ENCODE peak calls at places on chromosomes 5 and 9, in eight cellular contexts. G, H, T, Y, Q, C, V and N are unnamed samples.

GRCh38 chr9:26801772-26802171 is 90.8 kb downstream of the CAAP1 start:
- DNase-seq in G (peak), H (no peak), T (no peak), Y (no peak), Q (no peak), C (no peak), V (no peak), N (no peak)

GRCh38 chr9:88974641-88975040 is 16.6 kb upstream of the S1PR3 start:
- DNase-seq in G (no peak), H (no peak), T (no peak), Y (no peak), Q (no peak), C (no peak), V (no peak), N (no peak)

GRCh38 chr9:20558609-20559016 is 63.7 kb downstream of the MLLT3 start:
- DNase-seq in G (no peak), H (no peak), T (peak), Y (no peak), Q (no peak), C (peak), V (no peak), N (peak)

GRCh38 chr5:118076490-118076889 is 911.9 kb downstream of the DTWD2 start:
- DNase-seq in G (no peak), H (no peak), T (no peak), Y (no peak), Q (no peak), C (no peak), V (no peak), N (no peak)

GRCh38 chr9:71120439-71121247 is 778 bp downstream of the TRPM3 start:
- DNase-seq in G (no peak), H (no peak), T (no peak), Y (no peak), Q (no peak), C (no peak), V (no peak), N (no peak)

GRCh38 chr9:7094052-7094451 is 336.3 kb downstream of the KDM4C start:
- DNase-seq in G (no peak), H (no peak), T (peak), Y (no peak), Q (no peak), C (peak), V (no peak), N (no peak)

GRCh38 chr5:163379298-163380155 is 57.9 kb upstream of the CCNG1 start:
- DNase-seq in G (no peak), H (no peak), T (peak), Y (no peak), Q (no peak), C (peak), V (no peak), N (no peak)

GRCh38 chr9:93501406-93501805 is 48.0 kb upstream of the FAM120AOS start:
- DNase-seq in G (no peak), H (no peak), T (no peak), Y (no peak), Q (peak), C (peak), V (no peak), N (no peak)

GRCh38 chr5:26893078-26893477 is 145.3 kb downstream of the CDH9 start:
- DNase-seq in G (no peak), H (no peak), T (no peak), Y (no peak), Q (no peak), C (no peak), V (no peak), N (no peak)

GRCh38 chr5:17279487-17279886 is 62.1 kb downstream of the BASP1 start:
- DNase-seq in G (no peak), H (no peak), T (no peak), Y (no peak), Q (no peak), C (no peak), V (no peak), N (no peak)

GRCh38 chr5:122163151-122164069 is 34.1 kb downstream of the ZNF474 start:
- DNase-seq in G (no peak), H (no peak), T (peak), Y (no peak), Q (no peak), C (peak), V (no peak), N (no peak)

GRCh38 chr9:114249424-114250234 is 73.3 kb upstream of the ORM1 start:
- DNase-seq in G (no peak), H (no peak), T (no peak), Y (no peak), Q (no peak), C (no peak), V (no peak), N (no peak)

GRCh38 chr5:178186417-178186816 is 754 bp downstream of the GMCL2 start:
- DNase-seq in G (no peak), H (no peak), T (no peak), Y (no peak), Q (no peak), C (no peak), V (no peak), N (no peak)

GRCh38 chr5:173864126-173865075 is 23.7 kb upstream of the CPEB4 start:
- DNase-seq in G (no peak), H (no peak), T (no peak), Y (no peak), Q (no peak), C (no peak), V (no peak), N (no peak)

GRCh38 chr9:76756273-76756650 is 8.0 kb upstream of the PCA3 start:
- DNase-seq in G (peak), H (no peak), T (peak), Y (peak), Q (no peak), C (peak), V (no peak), N (peak)

GRCh38 chr5:63535840-63536602 is 426.2 kb downstream of the HTR1A start:
- DNase-seq in G (no peak), H (no peak), T (no peak), Y (no peak), Q (no peak), C (no peak), V (no peak), N (no peak)

GRCh38 chr9:114697951-114698351 is 16.0 kb upstream of the TEX48 start:
- DNase-seq in G (no peak), H (peak), T (no peak), Y (no peak), Q (no peak), C (no peak), V (no peak), N (peak)

GRCh38 chr9:78676009-78676408 is 379.1 kb downstream of the PSAT1 start:
- DNase-seq in G (no peak), H (no peak), T (no peak), Y (no peak), Q (no peak), C (no peak), V (no peak), N (no peak)

GRCh38 chr5:78699565-78700143 is 51.1 kb upstream of the LHFPL2 start:
- DNase-seq in G (no peak), H (no peak), T (peak), Y (no peak), Q (no peak), C (peak), V (peak), N (no peak)

GRCh38 chr5:150066901-150067396 is 19.4 kb downstream of the CSF1R start:
- DNase-seq in G (no peak), H (no peak), T (peak), Y (no peak), Q (no peak), C (peak), V (peak), N (peak)

GRCh38 chr9:37523916-37524315 is 38.2 kb downstream of the POLR1E start:
- DNase-seq in G (no peak), H (no peak), T (no peak), Y (no peak), Q (no peak), C (no peak), V (no peak), N (no peak)

GRCh38 chr9:98795970-98796363 is 388 bp downstream of the ANKS6 start:
- DNase-seq in G (no peak), H (no peak), T (no peak), Y (no peak), Q (peak), C (no peak), V (no peak), N (no peak)

GRCh38 chr9:92140754-92141143 is 25.5 kb upstream of the SPTLC1 start:
- DNase-seq in G (no peak), H (no peak), T (no peak), Y (no peak), Q (no peak), C (no peak), V (no peak), N (no peak)

GRCh38 chr9:125240649-125240999 is 519 bp downstream of the HSPA5 start:
- DNase-seq in G (peak), H (peak), T (no peak), Y (peak), Q (peak), C (peak), V (peak), N (peak)

GRCh38 chr5:35776757-35777156 is 79.9 kb upstream of the IL7R start:
- DNase-seq in G (no peak), H (no peak), T (no peak), Y (no peak), Q (no peak), C (no peak), V (no peak), N (no peak)

GRCh38 chr9:100219347-100219746 is 120.3 kb downstream of the INVS start:
- DNase-seq in G (no peak), H (peak), T (no peak), Y (no peak), Q (no peak), C (no peak), V (no peak), N (peak)

GRCh38 chr5:104061707-104062106 is 499.1 kb upstream of the NUDT12 start:
- DNase-seq in G (no peak), H (no peak), T (no peak), Y (no peak), Q (no peak), C (no peak), V (no peak), N (no peak)

GRCh38 chr9:120289990-120290925 is 289.7 kb downstream of the CDK5RAP2 start:
- DNase-seq in G (no peak), H (no peak), T (no peak), Y (no peak), Q (no peak), C (peak), V (no peak), N (no peak)

GRCh38 chr9:81613002-81613750 is 76.2 kb downstream of the TLE1 start:
- DNase-seq in G (peak), H (no peak), T (peak), Y (no peak), Q (no peak), C (no peak), V (no peak), N (no peak)

GRCh38 chr5:177431317-177432142 is 5.1 kb downstream of the GRK6 start:
- DNase-seq in G (no peak), H (peak), T (no peak), Y (no peak), Q (peak), C (no peak), V (no peak), N (peak)

GRCh38 chr9:93287189-93287552 is 103.2 kb downstream of the WNK2 start:
- DNase-seq in G (no peak), H (no peak), T (no peak), Y (no peak), Q (no peak), C (no peak), V (no peak), N (no peak)

GRCh38 chr9:98989036-98990000 is 45.6 kb downstream of the COL15A1 start:
- DNase-seq in G (peak), H (no peak), T (peak), Y (peak), Q (no peak), C (peak), V (no peak), N (peak)

GRCh38 chr5:151313357-151313756 is 9.8 kb upstream of the SLC36A3 start:
- DNase-seq in G (no peak), H (no peak), T (no peak), Y (no peak), Q (no peak), C (no peak), V (no peak), N (no peak)

GRCh38 chr5:80435476-80435875 is 27.6 kb downstream of the ZFYVE16 start:
- DNase-seq in G (no peak), H (no peak), T (no peak), Y (no peak), Q (no peak), C (no peak), V (no peak), N (no peak)

DNA sequence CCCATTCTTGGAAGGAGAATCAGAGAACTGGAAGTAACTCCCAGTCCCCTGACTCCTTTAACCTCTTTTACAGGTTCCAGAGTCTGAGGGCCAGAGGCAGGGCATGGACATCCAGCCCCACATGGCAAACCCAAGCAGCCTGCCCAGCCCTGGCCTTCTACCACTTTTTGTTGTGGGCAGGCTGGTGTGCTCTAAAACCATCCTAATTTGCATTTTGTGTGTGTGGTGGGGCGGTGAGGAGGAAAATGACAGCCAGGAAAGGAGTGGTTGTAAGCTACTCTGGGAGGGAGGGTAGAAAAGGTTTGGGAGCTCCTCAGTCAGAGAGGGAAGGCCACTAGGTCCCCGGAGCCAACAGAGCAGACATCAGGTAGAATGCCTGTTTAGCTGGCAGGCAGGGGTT is 90.6 kb downstream of the PSD2 start:
- DNase-seq in G (no peak), H (no peak), T (no peak), Y (no peak), Q (peak), C (no peak), V (no peak), N (peak)
- TF ChIP-seq CTCF in G (no peak), H (no peak), T (no peak), Y (no peak), Q (no peak), C (no peak), V (no peak), N (no peak)

DNA sequence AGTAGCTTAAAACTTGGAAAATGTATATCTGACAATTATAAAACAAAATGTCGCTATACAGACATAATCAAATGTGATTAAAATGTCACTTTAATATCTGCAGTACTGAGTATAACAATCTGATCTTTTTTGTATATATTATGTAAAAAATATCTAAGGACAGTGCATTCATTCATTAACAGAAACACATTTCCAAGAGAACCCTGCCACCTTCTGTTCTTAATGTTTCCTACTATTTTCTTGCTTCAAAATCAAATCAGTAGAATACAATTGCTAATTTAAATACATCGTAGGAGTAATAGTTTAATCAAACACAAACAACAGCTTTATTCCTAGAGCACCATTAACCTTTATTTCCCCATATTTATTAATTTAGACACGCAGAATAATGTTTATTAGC is 142.6 kb upstream of the ST8SIA4 start:
- DNase-seq in G (no peak), H (peak), T (no peak), Y (no peak), Q (peak), C (no peak), V (no peak), N (peak)
- TF ChIP-seq CTCF in G (no peak), H (no peak), T (no peak), Y (no peak), Q (peak), C (no peak), V (peak), N (no peak)

GRCh38 chr5:34553544-34553943 is 102.6 kb upstream of the RAI14 start:
- DNase-seq in G (no peak), H (no peak), T (no peak), Y (no peak), Q (no peak), C (no peak), V (no peak), N (no peak)

GRCh38 chr5:34550255-34550654 is 105.9 kb upstream of the RAI14 start:
- DNase-seq in G (no peak), H (no peak), T (no peak), Y (peak), Q (no peak), C (no peak), V (no peak), N (no peak)

GRCh38 chr5:34552686-34553085 is 103.4 kb upstream of the RAI14 start:
- DNase-seq in G (no peak), H (no peak), T (no peak), Y (no peak), Q (no peak), C (no peak), V (no peak), N (no peak)

GRCh38 chr5:34552129-34552528 is 104.0 kb upstream of the RAI14 start:
- DNase-seq in G (no peak), H (no peak), T (no peak), Y (no peak), Q (no peak), C (no peak), V (no peak), N (no peak)

GRCh38 chr5:34550977-34551376 is 105.2 kb upstream of the RAI14 start:
- DNase-seq in G (no peak), H (no peak), T (no peak), Y (no peak), Q (no peak), C (no peak), V (no peak), N (no peak)
- TF ChIP-seq CTCF in G (no peak), H (no peak), T (no peak), Y (no peak), Q (no peak), C (no peak), V (no peak), N (no peak)

DNA sequence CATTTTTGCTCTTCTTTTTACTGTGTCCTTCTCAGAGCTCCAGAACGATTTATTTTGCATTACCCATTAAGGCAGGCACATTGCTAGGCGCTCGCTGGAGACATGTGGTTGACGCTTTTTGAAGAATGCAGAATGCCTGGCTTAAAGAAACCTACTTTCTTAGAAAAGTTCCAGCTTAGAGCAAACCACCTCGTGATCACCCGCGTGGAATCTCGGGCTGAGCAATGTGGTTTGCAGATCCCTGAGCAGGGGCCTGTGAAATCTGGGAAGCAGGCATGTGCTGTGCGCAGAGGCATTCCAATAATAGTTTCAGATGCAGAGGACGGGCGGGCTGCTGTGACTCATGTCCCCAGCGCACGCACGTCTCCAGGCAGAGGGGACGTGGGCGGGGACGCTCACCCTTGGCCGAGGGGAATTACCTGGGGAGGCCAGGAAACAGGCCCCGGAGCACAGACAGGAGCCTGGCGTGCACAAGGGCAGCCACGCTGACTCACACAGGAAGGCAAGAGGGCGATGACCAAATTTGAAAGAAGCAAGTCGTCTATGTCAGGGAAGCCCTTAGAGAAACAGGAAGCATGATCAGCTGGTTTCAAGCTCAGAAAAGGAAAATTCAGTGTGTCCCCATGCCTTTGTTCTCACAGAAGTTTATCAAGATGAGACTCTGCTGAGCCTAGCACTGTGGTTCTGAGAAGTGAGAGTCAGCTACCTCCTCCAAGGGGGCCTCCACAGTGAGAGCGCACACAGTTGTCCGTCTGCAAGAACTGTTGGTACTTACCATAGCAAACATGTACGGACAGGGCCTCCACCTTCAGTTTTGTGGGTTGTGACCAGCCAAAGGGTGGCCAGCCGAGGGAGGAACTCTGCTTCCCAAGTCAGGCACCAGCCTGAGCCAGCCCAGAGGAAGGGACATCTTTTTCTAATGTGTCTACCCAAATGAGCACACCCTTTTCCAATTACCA is 218.6 kb downstream of the PIK3R1 start:
- DNase-seq in G (peak), H (peak), T (peak), Y (peak), Q (peak), C (peak), V (peak), N (peak)
- TF ChIP-seq CTCF in G (no peak), H (no peak), T (no peak), Y (no peak), Q (no peak), C (no peak), V (no peak), N (no peak)

DNA sequence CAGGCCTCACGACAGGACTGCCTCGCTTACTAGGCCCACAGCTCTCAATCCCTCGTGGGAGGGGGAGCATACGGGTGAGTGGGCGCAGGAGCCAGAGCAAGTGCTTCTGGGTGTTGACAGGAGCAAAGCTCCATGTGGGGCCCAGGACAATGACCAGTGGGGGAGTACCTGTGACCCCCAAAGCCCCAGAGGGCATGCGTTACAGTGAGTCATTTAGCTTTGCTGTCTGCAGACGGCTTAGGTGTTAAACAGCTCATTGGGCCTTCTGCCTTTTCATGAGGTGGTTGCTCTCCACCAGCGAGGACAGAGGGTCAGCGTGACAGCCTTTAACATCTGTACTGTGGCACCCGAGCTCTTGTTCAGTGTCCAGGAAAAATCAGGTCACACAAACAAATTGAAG is 78.2 kb downstream of the GRAMD2B start:
- DNase-seq in G (no peak), H (no peak), T (no peak), Y (no peak), Q (no peak), C (no peak), V (no peak), N (no peak)
- TF ChIP-seq CTCF in G (no peak), H (no peak), T (no peak), Y (no peak), Q (no peak), C (no peak), V (no peak), N (no peak)

GRCh38 chr5:28779161-28779754 is 1740.9 kb upstream of the CDH9 start:
- DNase-seq in G (no peak), H (no peak), T (peak), Y (no peak), Q (no peak), C (peak), V (no peak), N (no peak)
- TF ChIP-seq CTCF in G (no peak), H (no peak), T (peak), Y (no peak), Q (peak), C (no peak), V (peak), N (no peak)

GRCh38 chr5:180332051-180332517 is 21.1 kb downstream of the GFPT2 start:
- DNase-seq in G (no peak), H (no peak), T (no peak), Y (no peak), Q (no peak), C (no peak), V (peak), N (no peak)
- TF ChIP-seq CTCF in G (no peak), H (no peak), T (peak), Y (no peak), Q (no peak), C (no peak), V (peak), N (no peak)

DNA sequence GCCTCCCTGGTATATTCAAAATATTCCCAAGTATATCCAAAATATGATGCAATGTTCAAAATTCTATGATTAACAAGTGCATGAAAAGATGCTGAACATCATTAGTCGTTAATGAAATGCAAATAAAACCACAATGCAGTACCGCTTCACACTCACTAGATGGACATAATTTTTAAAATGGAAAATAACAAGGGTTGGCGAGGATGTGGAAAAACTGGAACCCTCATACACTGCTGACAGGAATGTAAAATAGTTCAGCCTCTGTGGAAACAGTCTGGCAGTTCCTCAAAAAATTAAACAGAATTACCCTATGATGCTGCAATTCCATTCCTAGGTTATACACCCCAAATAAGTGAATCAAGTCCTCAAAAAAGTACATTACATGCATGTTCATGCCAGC is 36.1 kb upstream of the MYOT start:
- DNase-seq in G (no peak), H (no peak), T (no peak), Y (no peak), Q (no peak), C (no peak), V (no peak), N (no peak)
- TF ChIP-seq CTCF in G (peak), H (no peak), T (peak), Y (no peak), Q (peak), C (no peak), V (peak), N (no peak)